ENCODE peak calls at places on chromosome 16, in six cellular contexts. S is fibroblast of pulmonary artery, G is small intestine, B is cardiac muscle cell, J is IMR-90, Y is colonic mucosa. F is an unnamed sample.

GRCh38 chr16:4494746-4495490 is 18.7 kb downstream of the HMOX2 start:
- DNase-seq in S (peak; percentile 69), G (no peak), B (no peak), J (peak; percentile 86), Y (no peak), F (no peak)

GRCh38 chr16:12538667-12539081 is 265.0 kb downstream of the CPPED1 start:
- DNase-seq in S (no peak), G (no peak), B (no peak), J (no peak), Y (no peak), F (no peak)

GRCh38 chr16:77788196-77789084 is at the start of gene VAT1L:
- DNase-seq in S (peak; percentile 50), G (no peak), B (peak; percentile 52), J (peak; percentile 63), Y (peak; percentile 24), F (peak; percentile 86)

GRCh38 chr16:57802635-57803412 is 533 bp upstream of the KIFC3 start:
- DNase-seq in S (peak; percentile 46), G (no peak), B (no peak), J (peak; percentile 54), Y (no peak), F (no peak)

GRCh38 chr16:85524630-85525463 is 88.3 kb upstream of the GSE1 start:
- DNase-seq in S (peak; percentile 32), G (no peak), B (no peak), J (peak; percentile 49), Y (no peak), F (peak; percentile 91)

GRCh38 chr16:3532741-3533140 is 31.9 kb downstream of the CLUAP1 start:
- DNase-seq in S (no peak), G (no peak), B (no peak), J (no peak), Y (no peak), F (no peak)

GRCh38 chr16:81693467-81694303 is 85.4 kb upstream of the PLCG2 start:
- DNase-seq in S (no peak), G (no peak), B (no peak), J (peak; percentile 86), Y (no peak), F (no peak)

GRCh38 chr16:52912565-52913173 is 140.0 kb downstream of the CHD9NB start:
- DNase-seq in S (peak; percentile 67), G (peak; percentile 77), B (peak; percentile 69), J (peak; percentile 49), Y (peak; percentile 81), F (peak; percentile 56)

GRCh38 chr16:85571813-85572619 is 41.1 kb upstream of the GSE1 start:
- DNase-seq in S (no peak), G (no peak), B (no peak), J (no peak), Y (no peak), F (no peak)

GRCh38 chr16:21283521-21284289 is 5.6 kb upstream of the CRYM start:
- DNase-seq in S (peak; percentile 29), G (peak; percentile 35), B (peak; percentile 86), J (peak; percentile 25), Y (peak; percentile 66), F (peak; percentile 55)

GRCh38 chr16:68062910-68063393 is 22.2 kb upstream of the NFATC3 start:
- DNase-seq in S (no peak), G (no peak), B (no peak), J (no peak), Y (no peak), F (no peak)

GRCh38 chr16:85898521-85899442 is at the start of gene IRF8:
- DNase-seq in S (peak; percentile 57), G (peak; percentile 85), B (peak; percentile 85), J (no peak), Y (peak; percentile 88), F (peak; percentile 96)

GRCh38 chr16:20937736-20938135 is 37.2 kb downstream of the LYRM1 start:
- DNase-seq in S (no peak), G (peak; percentile 77), B (no peak), J (no peak), Y (peak; percentile 74), F (no peak)

GRCh38 chr16:10419701-10420100 is 33.8 kb downstream of the ATF7IP2 start:
- DNase-seq in S (no peak), G (no peak), B (no peak), J (no peak), Y (no peak), F (no peak)

GRCh38 chr16:919658-920631 is 50.8 kb downstream of the LMF1 start:
- DNase-seq in S (peak; percentile 42), G (no peak), B (no peak), J (peak; percentile 62), Y (no peak), F (peak; percentile 76)
- H3K4me3 ChIP-seq in S (no peak overlapping the region), G (no peak overlapping the region), B (no peak overlapping the region), J (no peak overlapping the region), Y (no peak overlapping the region), F (no peak overlapping the region)

GRCh38 chr16:75497558-75497957 is 2.3 kb upstream of the CHST6 start:
- DNase-seq in S (no peak), G (no peak), B (no peak), J (no peak), Y (no peak), F (no peak)

GRCh38 chr16:75491876-75492275 is 3.4 kb downstream of the CHST6 start:
- DNase-seq in S (no peak), G (peak; percentile 21), B (peak; percentile 4), J (no peak), Y (no peak), F (no peak)

GRCh38 chr16:75494696-75495601 is at the start of gene CHST6:
- DNase-seq in S (no peak), G (peak; percentile 27), B (peak; percentile 73), J (no peak), Y (peak; percentile 43), F (no peak)

GRCh38 chr16:75496546-75496945 is 1.3 kb upstream of the CHST6 start:
- DNase-seq in S (no peak), G (no peak), B (no peak), J (no peak), Y (no peak), F (no peak)

GRCh38 chr16:75494184-75494583 is 1.1 kb downstream of the CHST6 start:
- DNase-seq in S (no peak), G (no peak), B (no peak), J (no peak), Y (no peak), F (no peak)
- H3K4me3 ChIP-seq in S (peak overlapping the region; percentile 51), G (no peak overlapping the region), B (peak overlapping the region; percentile 35), J (no peak overlapping the region), Y (no peak overlapping the region), F (no peak overlapping the region)

GRCh38 chr16:48607056-48607825 is 2.7 kb downstream of the N4BP1 start:
- DNase-seq in S (peak; percentile 42), G (peak; percentile 75), B (no peak), J (peak; percentile 67), Y (peak; percentile 76), F (peak; percentile 86)

GRCh38 chr16:48605518-48606110 is 4.4 kb downstream of the N4BP1 start:
- DNase-seq in S (peak; percentile 30), G (no peak), B (no peak), J (no peak), Y (no peak), F (peak; percentile 75)

GRCh38 chr16:48609453-48610023 is 442 bp downstream of the N4BP1 start:
- DNase-seq in S (peak; percentile 60), G (peak; percentile 46), B (peak; percentile 80), J (peak; percentile 54), Y (peak; percentile 56), F (peak; percentile 55)

GRCh38 chr16:48608871-48609452 is 1.0 kb downstream of the N4BP1 start:
- DNase-seq in S (no peak), G (no peak), B (no peak), J (no peak), Y (no peak), F (no peak)

DNA sequence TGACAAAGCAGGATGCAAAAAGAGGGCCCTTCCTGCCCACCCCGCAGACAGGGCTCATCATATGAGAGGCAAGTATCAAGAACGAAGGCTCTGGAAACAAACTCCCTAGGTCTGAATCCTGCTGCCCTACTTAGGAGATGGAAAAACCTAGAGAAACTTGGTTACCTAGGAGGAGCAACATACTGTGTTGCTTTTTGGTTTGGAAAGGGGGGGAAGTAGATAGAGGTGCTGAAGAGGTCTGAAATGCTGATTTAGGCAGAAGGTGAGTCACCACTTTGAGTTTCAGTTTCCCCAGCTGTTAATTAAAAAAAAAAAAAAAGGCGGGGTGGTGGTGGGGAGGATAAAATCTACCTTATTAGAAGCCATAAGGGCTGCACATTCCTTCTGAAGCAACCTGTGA is 1.5 kb downstream of the N4BP1 start:
- DNase-seq in S (no peak), G (peak; percentile 51), B (no peak), J (no peak), Y (no peak), F (no peak)
- H3K4me3 ChIP-seq in S (peak overlapping the region; percentile 92), G (peak overlapping the region; percentile 96), B (peak overlapping the region; percentile 98), J (peak overlapping the region; percentile 98), Y (peak overlapping the region; percentile 79), F (peak overlapping the region; percentile 100)

GRCh38 chr16:31439519-31439918 is 3.1 kb downstream of the ZNF843 start:
- DNase-seq in S (no peak), G (no peak), B (no peak), J (no peak), Y (no peak), F (no peak)
- H3K4me3 ChIP-seq in S (no peak overlapping the region), G (no peak overlapping the region), B (no peak overlapping the region), J (no peak overlapping the region), Y (no peak overlapping the region), F (no peak overlapping the region)

GRCh38 chr16:89921131-89921698 is 1.9 kb upstream of the TUBB3 start:
- DNase-seq in S (no peak), G (no peak), B (no peak), J (no peak), Y (no peak), F (no peak)
- H3K4me3 ChIP-seq in S (peak overlapping the region; percentile 83), G (no peak overlapping the region), B (no peak overlapping the region), J (no peak overlapping the region), Y (no peak overlapping the region), F (no peak overlapping the region)

DNA sequence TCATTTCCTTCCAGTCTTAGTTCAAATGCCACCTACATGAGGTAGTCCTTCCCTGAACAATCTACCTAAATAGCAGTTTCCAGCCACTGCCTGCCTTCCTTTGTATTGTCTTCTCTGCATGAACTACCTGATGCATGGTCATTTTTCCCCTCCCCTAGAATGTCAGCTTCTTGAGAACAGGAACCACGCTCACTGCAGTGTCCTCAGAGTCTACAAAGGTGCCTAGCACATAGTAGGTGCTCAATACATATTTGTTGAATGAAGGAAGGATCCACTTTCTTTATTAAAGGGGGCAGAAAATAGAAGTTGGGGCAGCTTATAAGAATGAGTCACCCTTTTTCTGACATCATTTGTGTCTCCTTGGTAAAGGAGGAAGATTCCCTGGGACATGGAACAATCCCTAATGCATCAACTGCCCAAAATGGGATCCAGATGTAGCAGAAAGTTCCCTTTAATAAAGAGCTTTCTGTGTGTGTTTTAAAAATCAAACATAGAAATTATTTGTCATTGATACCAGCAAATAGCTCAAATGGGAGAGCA is 4.4 kb upstream of the CYLD start:
- DNase-seq in S (no peak), G (no peak), B (no peak), J (peak; percentile 13), Y (no peak), F (no peak)
- H3K4me3 ChIP-seq in S (no peak overlapping the region), G (no peak overlapping the region), B (no peak overlapping the region), J (no peak overlapping the region), Y (no peak overlapping the region), F (no peak overlapping the region)

F was measured in upper lobe of left lung.